ENCODE peak calls at places on chromosomes 1 and 21, in seven cellular contexts. One of them, this sample, is unnamed.

GRCh38 chr1:55012661-55013060 is 13.9 kb downstream of the BSND start:
- DNase-seq in GM23338: no peak
- DNase-seq in breast epithelium: no peak
- DNase-seq in fibroblast of lung: no peak
- DNase-seq in body of pancreas: no peak
- DNase-seq in stomach: no peak
- DNase-seq in astrocyte: no peak
- DNase-seq in this sample: no peak

GRCh38 chr1:198465201-198466144 is 75.0 kb downstream of the ATP6V1G3 start:
- DNase-seq in GM23338: peak; percentile 78
- DNase-seq in breast epithelium: no peak
- DNase-seq in astrocyte: peak; percentile 59
- DNase-seq in body of pancreas: no peak
- DNase-seq in stomach: no peak
- DNase-seq in fibroblast of lung: peak; percentile 64
- DNase-seq in this sample: no peak

GRCh38 chr1:202661136-202661845 is 49.0 kb downstream of the SYT2 start:
- DNase-seq in stomach: no peak
- DNase-seq in breast epithelium: no peak
- DNase-seq in body of pancreas: no peak
- DNase-seq in fibroblast of lung: no peak
- DNase-seq in astrocyte: no peak
- DNase-seq in GM23338: peak; percentile 28
- DNase-seq in this sample: no peak

GRCh38 chr1:183024352-183025337 is 1.4 kb downstream of the LAMC1 start:
- DNase-seq in body of pancreas: no peak
- DNase-seq in fibroblast of lung: no peak
- DNase-seq in stomach: no peak
- DNase-seq in astrocyte: no peak
- DNase-seq in GM23338: no peak
- DNase-seq in breast epithelium: no peak
- DNase-seq in this sample: no peak

GRCh38 chr1:248786106-248786665 is 30.6 kb upstream of the LYPD8 start:
- DNase-seq in breast epithelium: no peak
- DNase-seq in body of pancreas: no peak
- DNase-seq in astrocyte: no peak
- DNase-seq in stomach: no peak
- DNase-seq in GM23338: no peak
- DNase-seq in fibroblast of lung: no peak
- DNase-seq in this sample: no peak

GRCh38 chr1:229092377-229093257 is 178.3 kb upstream of the RAB4A start:
- DNase-seq in GM23338: peak; percentile 45
- DNase-seq in fibroblast of lung: no peak
- DNase-seq in astrocyte: no peak
- DNase-seq in stomach: no peak
- DNase-seq in breast epithelium: no peak
- DNase-seq in body of pancreas: no peak
- DNase-seq in this sample: no peak

GRCh38 chr1:61279570-61279969 is 197.2 kb downstream of the NFIA start:
- DNase-seq in breast epithelium: no peak
- DNase-seq in astrocyte: no peak
- DNase-seq in stomach: no peak
- DNase-seq in fibroblast of lung: no peak
- DNase-seq in body of pancreas: no peak
- DNase-seq in GM23338: no peak
- DNase-seq in this sample: no peak

GRCh38 chr21:41970751-41971653 is 17.2 kb upstream of the C2CD2 start:
- DNase-seq in fibroblast of lung: no peak
- DNase-seq in astrocyte: no peak
- DNase-seq in stomach: peak; percentile 17
- DNase-seq in GM23338: no peak
- DNase-seq in body of pancreas: no peak
- DNase-seq in breast epithelium: no peak
- DNase-seq in this sample: no peak

GRCh38 chr1:61226791-61227567 is 144.6 kb downstream of the NFIA start:
- DNase-seq in body of pancreas: peak; percentile 26
- DNase-seq in fibroblast of lung: no peak
- DNase-seq in GM23338: no peak
- DNase-seq in stomach: peak; percentile 67
- DNase-seq in astrocyte: no peak
- DNase-seq in breast epithelium: no peak
- DNase-seq in this sample: no peak

GRCh38 chr1:201022824-201023516 is 544 bp downstream of the KIF21B start:
- DNase-seq in astrocyte: no peak
- DNase-seq in body of pancreas: no peak
- DNase-seq in GM23338: peak; percentile 65
- DNase-seq in stomach: no peak
- DNase-seq in breast epithelium: no peak
- DNase-seq in fibroblast of lung: no peak
- DNase-seq in this sample: peak; percentile 75

GRCh38 chr1:161267332-161267731 is 8.8 kb downstream of the PCP4L1 start:
- DNase-seq in astrocyte: no peak
- DNase-seq in fibroblast of lung: no peak
- DNase-seq in breast epithelium: no peak
- DNase-seq in GM23338: no peak
- DNase-seq in stomach: no peak
- DNase-seq in body of pancreas: no peak
- DNase-seq in this sample: no peak

GRCh38 chr1:223199094-223199647 is 56.1 kb upstream of the TLR5 start:
- DNase-seq in GM23338: no peak
- DNase-seq in breast epithelium: no peak
- DNase-seq in astrocyte: no peak
- DNase-seq in body of pancreas: no peak
- DNase-seq in stomach: no peak
- DNase-seq in fibroblast of lung: peak; percentile 26
- DNase-seq in this sample: no peak

GRCh38 chr21:31222142-31222541 is 121.9 kb downstream of the TIAM1 start:
- DNase-seq in body of pancreas: no peak
- DNase-seq in astrocyte: peak; percentile 83
- DNase-seq in GM23338: no peak
- DNase-seq in breast epithelium: no peak
- DNase-seq in fibroblast of lung: peak; percentile 84
- DNase-seq in stomach: no peak
- DNase-seq in this sample: no peak

GRCh38 chr1:30749691-30750583 is 7.6 kb downstream of the LAPTM5 start:
- DNase-seq in breast epithelium: no peak
- DNase-seq in fibroblast of lung: no peak
- DNase-seq in GM23338: no peak
- DNase-seq in stomach: no peak
- DNase-seq in body of pancreas: no peak
- DNase-seq in astrocyte: no peak
- DNase-seq in this sample: no peak

GRCh38 chr21:45326169-45326833 is 38.6 kb upstream of the POFUT2 start:
- DNase-seq in body of pancreas: no peak
- DNase-seq in GM23338: no peak
- DNase-seq in fibroblast of lung: no peak
- DNase-seq in astrocyte: no peak
- DNase-seq in stomach: no peak
- DNase-seq in breast epithelium: no peak
- DNase-seq in this sample: no peak
- H3K27ac ChIP-seq in body of pancreas: peak overlapping the region; percentile 96
- H3K27ac ChIP-seq in GM23338: no peak overlapping the region
- H3K27ac ChIP-seq in fibroblast of lung: no peak overlapping the region
- H3K27ac ChIP-seq in astrocyte: no peak overlapping the region
- H3K27ac ChIP-seq in stomach: no peak overlapping the region
- H3K27ac ChIP-seq in breast epithelium: no peak overlapping the region
- H3K27ac ChIP-seq in this sample: no peak overlapping the region

GRCh38 chr1:56658254-56658653 is 13.1 kb downstream of the PRKAA2 start:
- DNase-seq in GM23338: no peak
- DNase-seq in stomach: no peak
- DNase-seq in body of pancreas: no peak
- DNase-seq in astrocyte: no peak
- DNase-seq in breast epithelium: no peak
- DNase-seq in fibroblast of lung: no peak
- DNase-seq in this sample: no peak
- H3K27ac ChIP-seq in GM23338: no peak overlapping the region
- H3K27ac ChIP-seq in stomach: no peak overlapping the region
- H3K27ac ChIP-seq in body of pancreas: no peak overlapping the region
- H3K27ac ChIP-seq in astrocyte: no peak overlapping the region
- H3K27ac ChIP-seq in breast epithelium: no peak overlapping the region
- H3K27ac ChIP-seq in fibroblast of lung: no peak overlapping the region
- H3K27ac ChIP-seq in this sample: no peak overlapping the region

DNA sequence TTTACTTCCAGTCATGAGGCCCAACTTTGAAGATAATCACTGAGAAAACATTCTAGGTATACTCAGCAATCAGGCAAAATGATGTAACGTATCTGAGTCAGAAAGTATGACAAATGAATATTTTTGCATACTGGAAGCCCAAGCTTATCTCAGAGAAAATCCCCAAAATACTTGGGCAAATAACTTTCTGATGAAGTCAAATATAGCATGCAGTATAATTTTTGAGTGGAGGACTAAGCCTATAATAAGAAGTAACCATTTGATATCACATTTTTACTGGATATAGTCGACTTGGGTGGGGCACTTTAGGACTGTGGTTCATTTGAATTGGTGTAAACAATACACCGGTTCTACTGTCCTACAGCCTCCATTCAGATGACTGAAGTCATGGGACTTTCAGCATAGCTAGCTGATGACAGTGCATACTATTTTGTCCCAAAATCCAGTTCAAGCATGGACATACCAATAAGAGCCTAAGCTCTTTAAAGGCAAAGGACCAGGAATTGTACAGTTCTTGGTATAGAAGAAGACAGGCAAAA is 2.3 kb upstream of the GADD45A start:
- DNase-seq in stomach: no peak
- DNase-seq in fibroblast of lung: peak; percentile 96
- DNase-seq in astrocyte: peak; percentile 96
- DNase-seq in body of pancreas: no peak
- DNase-seq in GM23338: no peak
- DNase-seq in breast epithelium: no peak
- DNase-seq in this sample: no peak
- H3K27ac ChIP-seq in stomach: no peak overlapping the region
- H3K27ac ChIP-seq in fibroblast of lung: peak overlapping the region; percentile 67
- H3K27ac ChIP-seq in astrocyte: peak overlapping the region; percentile 93
- H3K27ac ChIP-seq in body of pancreas: no peak overlapping the region
- H3K27ac ChIP-seq in GM23338: no peak overlapping the region
- H3K27ac ChIP-seq in breast epithelium: peak overlapping the region; percentile 16
- H3K27ac ChIP-seq in this sample: no peak overlapping the region

GRCh38 chr1:92957020-92957734 is 4.1 kb downstream of the DIPK1A start:
- DNase-seq in fibroblast of lung: no peak
- DNase-seq in GM23338: no peak
- DNase-seq in stomach: no peak
- DNase-seq in breast epithelium: no peak
- DNase-seq in astrocyte: no peak
- DNase-seq in body of pancreas: no peak
- DNase-seq in this sample: no peak
- H3K27ac ChIP-seq in fibroblast of lung: no peak overlapping the region
- H3K27ac ChIP-seq in GM23338: no peak overlapping the region
- H3K27ac ChIP-seq in stomach: no peak overlapping the region
- H3K27ac ChIP-seq in breast epithelium: peak overlapping the region; percentile 5
- H3K27ac ChIP-seq in astrocyte: no peak overlapping the region
- H3K27ac ChIP-seq in body of pancreas: no peak overlapping the region
- H3K27ac ChIP-seq in this sample: no peak overlapping the region

GRCh38 chr21:46414965-46415275 is 43.8 kb upstream of the DIP2A start:
- DNase-seq in fibroblast of lung: no peak
- DNase-seq in GM23338: no peak
- DNase-seq in astrocyte: no peak
- DNase-seq in breast epithelium: no peak
- DNase-seq in stomach: no peak
- DNase-seq in body of pancreas: no peak
- DNase-seq in this sample: no peak

GRCh38 chr21:46420241-46421190 is 38.2 kb upstream of the DIP2A start:
- DNase-seq in astrocyte: no peak
- DNase-seq in stomach: no peak
- DNase-seq in GM23338: no peak
- DNase-seq in breast epithelium: no peak
- DNase-seq in body of pancreas: no peak
- DNase-seq in fibroblast of lung: no peak
- DNase-seq in this sample: no peak

GRCh38 chr21:46421191-46421750 is 37.4 kb upstream of the DIP2A start:
- DNase-seq in fibroblast of lung: no peak
- DNase-seq in body of pancreas: no peak
- DNase-seq in stomach: no peak
- DNase-seq in breast epithelium: no peak
- DNase-seq in astrocyte: no peak
- DNase-seq in GM23338: no peak
- DNase-seq in this sample: no peak

GRCh38 chr21:46416551-46416950 is 42.1 kb upstream of the DIP2A start:
- DNase-seq in fibroblast of lung: no peak
- DNase-seq in GM23338: no peak
- DNase-seq in astrocyte: no peak
- DNase-seq in stomach: no peak
- DNase-seq in body of pancreas: no peak
- DNase-seq in breast epithelium: no peak
- DNase-seq in this sample: no peak

GRCh38 chr21:46418265-46418946 is 40.3 kb upstream of the DIP2A start:
- DNase-seq in astrocyte: no peak
- DNase-seq in body of pancreas: no peak
- DNase-seq in stomach: no peak
- DNase-seq in fibroblast of lung: no peak
- DNase-seq in GM23338: no peak
- DNase-seq in breast epithelium: no peak
- DNase-seq in this sample: no peak
- H3K27ac ChIP-seq in astrocyte: no peak overlapping the region
- H3K27ac ChIP-seq in body of pancreas: no peak overlapping the region
- H3K27ac ChIP-seq in stomach: no peak overlapping the region
- H3K27ac ChIP-seq in fibroblast of lung: no peak overlapping the region
- H3K27ac ChIP-seq in GM23338: no peak overlapping the region
- H3K27ac ChIP-seq in breast epithelium: no peak overlapping the region
- H3K27ac ChIP-seq in this sample: no peak overlapping the region

GRCh38 chr1:151401860-151402259 is 2.5 kb downstream of the PSMB4 start:
- DNase-seq in GM23338: no peak
- DNase-seq in body of pancreas: no peak
- DNase-seq in astrocyte: no peak
- DNase-seq in stomach: no peak
- DNase-seq in breast epithelium: no peak
- DNase-seq in fibroblast of lung: no peak
- DNase-seq in this sample: no peak

GRCh38 chr1:151405167-151405951 is 6.0 kb downstream of the PSMB4 start:
- DNase-seq in GM23338: no peak
- DNase-seq in astrocyte: no peak
- DNase-seq in breast epithelium: no peak
- DNase-seq in body of pancreas: no peak
- DNase-seq in stomach: no peak
- DNase-seq in fibroblast of lung: no peak
- DNase-seq in this sample: no peak

GRCh38 chr1:151403612-151404011 is 4.2 kb downstream of the PSMB4 start:
- DNase-seq in GM23338: no peak
- DNase-seq in stomach: no peak
- DNase-seq in breast epithelium: no peak
- DNase-seq in astrocyte: no peak
- DNase-seq in body of pancreas: no peak
- DNase-seq in fibroblast of lung: no peak
- DNase-seq in this sample: no peak

GRCh38 chr1:151401125-151401788 is 1.9 kb downstream of the PSMB4 start:
- DNase-seq in breast epithelium: no peak
- DNase-seq in stomach: no peak
- DNase-seq in astrocyte: peak; percentile 16
- DNase-seq in GM23338: no peak
- DNase-seq in body of pancreas: no peak
- DNase-seq in fibroblast of lung: peak; percentile 22
- DNase-seq in this sample: no peak

GRCh38 chr1:151402764-151403163 is 3.4 kb downstream of the PSMB4 start:
- DNase-seq in body of pancreas: no peak
- DNase-seq in stomach: no peak
- DNase-seq in astrocyte: no peak
- DNase-seq in fibroblast of lung: no peak
- DNase-seq in GM23338: no peak
- DNase-seq in breast epithelium: no peak
- DNase-seq in this sample: no peak
- H3K27ac ChIP-seq in body of pancreas: no peak overlapping the region
- H3K27ac ChIP-seq in stomach: no peak overlapping the region
- H3K27ac ChIP-seq in astrocyte: no peak overlapping the region
- H3K27ac ChIP-seq in fibroblast of lung: no peak overlapping the region
- H3K27ac ChIP-seq in GM23338: peak overlapping the region; percentile 60
- H3K27ac ChIP-seq in breast epithelium: no peak overlapping the region
- H3K27ac ChIP-seq in this sample: no peak overlapping the region